ENCODE peak calls at places on chromosomes 5 and 9, in six cellular contexts. One of them, this sample, is unnamed. For H3K36me3, the result is how much of the 10 kb centered on the place peaks cover.

GRCh38 chr9:14180077-14180941 is 133.6 kb downstream of the NFIB start:
- DNase-seq in stomach: peak
- DNase-seq in H1: no peak
- DNase-seq in prostate gland: peak
- DNase-seq in K562: no peak
- DNase-seq in sigmoid colon: peak
- DNase-seq in this sample: no peak

GRCh38 chr5:154849261-154849660 is 1.1 kb downstream of the FAXDC2 start:
- DNase-seq in stomach: no peak
- DNase-seq in H1: no peak
- DNase-seq in prostate gland: no peak
- DNase-seq in K562: no peak
- DNase-seq in sigmoid colon: no peak
- DNase-seq in this sample: no peak

GRCh38 chr5:103000089-103000488 is 119.8 kb downstream of the GIN1 start:
- DNase-seq in stomach: no peak
- DNase-seq in H1: no peak
- DNase-seq in prostate gland: no peak
- DNase-seq in K562: no peak
- DNase-seq in sigmoid colon: no peak
- DNase-seq in this sample: no peak

GRCh38 chr5:141330299-141331080 is at the start of gene PCDHGA1:
- DNase-seq in stomach: no peak
- DNase-seq in H1: no peak
- DNase-seq in prostate gland: no peak
- DNase-seq in K562: peak
- DNase-seq in sigmoid colon: no peak
- DNase-seq in this sample: no peak

GRCh38 chr9:37968228-37968672 is 64.3 kb upstream of the SLC25A51 start:
- DNase-seq in stomach: no peak
- DNase-seq in H1: no peak
- DNase-seq in prostate gland: no peak
- DNase-seq in K562: peak
- DNase-seq in sigmoid colon: no peak
- DNase-seq in this sample: no peak

GRCh38 chr5:124669300-124669648 is 77.2 kb downstream of the ZNF608 start:
- DNase-seq in stomach: no peak
- DNase-seq in H1: no peak
- DNase-seq in prostate gland: no peak
- DNase-seq in K562: no peak
- DNase-seq in sigmoid colon: no peak
- DNase-seq in this sample: no peak

GRCh38 chr5:78600656-78601452 is 47.7 kb downstream of the LHFPL2 start:
- DNase-seq in stomach: no peak
- DNase-seq in H1: no peak
- DNase-seq in prostate gland: no peak
- DNase-seq in K562: no peak
- DNase-seq in sigmoid colon: no peak
- DNase-seq in this sample: no peak

GRCh38 chr5:154228696-154229095 is 38.2 kb downstream of the GALNT10 start:
- DNase-seq in stomach: no peak
- DNase-seq in H1: no peak
- DNase-seq in prostate gland: no peak
- DNase-seq in K562: no peak
- DNase-seq in sigmoid colon: no peak
- DNase-seq in this sample: no peak

GRCh38 chr9:77910216-77910615 is 121.4 kb downstream of the GNAQ start:
- DNase-seq in stomach: no peak
- DNase-seq in H1: no peak
- DNase-seq in prostate gland: no peak
- DNase-seq in K562: no peak
- DNase-seq in sigmoid colon: no peak
- DNase-seq in this sample: no peak

GRCh38 chr9:83219154-83219923 is 156.4 kb upstream of the RASEF start:
- DNase-seq in stomach: peak
- DNase-seq in H1: peak
- DNase-seq in prostate gland: peak
- DNase-seq in K562: no peak
- DNase-seq in sigmoid colon: peak
- DNase-seq in this sample: no peak

GRCh38 chr9:113593682-113594281 is 130.3 kb downstream of the RGS3 start:
- DNase-seq in stomach: peak
- DNase-seq in H1: peak
- DNase-seq in prostate gland: peak
- DNase-seq in K562: peak
- DNase-seq in sigmoid colon: peak
- DNase-seq in this sample: no peak

GRCh38 chr5:132777209-132778069 is at the start of gene SEPTIN8:
- DNase-seq in stomach: peak
- DNase-seq in H1: peak
- DNase-seq in prostate gland: peak
- DNase-seq in K562: peak
- DNase-seq in sigmoid colon: peak
- DNase-seq in this sample: no peak

GRCh38 chr5:105956456-105957177 is 1714.1 kb downstream of the EFNA5 start:
- DNase-seq in stomach: no peak
- DNase-seq in H1: no peak
- DNase-seq in prostate gland: no peak
- DNase-seq in K562: no peak
- DNase-seq in sigmoid colon: no peak
- DNase-seq in this sample: no peak

GRCh38 chr5:60636001-60636400 is 64.0 kb downstream of the DEPDC1B start:
- DNase-seq in stomach: no peak
- DNase-seq in H1: no peak
- DNase-seq in prostate gland: no peak
- DNase-seq in K562: no peak
- DNase-seq in sigmoid colon: no peak
- DNase-seq in this sample: no peak

GRCh38 chr5:35438786-35439185 is 178.9 kb upstream of the SPEF2 start:
- DNase-seq in stomach: no peak
- DNase-seq in H1: no peak
- DNase-seq in prostate gland: no peak
- DNase-seq in K562: no peak
- DNase-seq in sigmoid colon: no peak
- DNase-seq in this sample: no peak

GRCh38 chr5:132396589-132397001 is 27.1 kb downstream of the SLC22A5 start:
- DNase-seq in stomach: no peak
- DNase-seq in H1: no peak
- DNase-seq in prostate gland: no peak
- DNase-seq in K562: no peak
- DNase-seq in sigmoid colon: no peak
- DNase-seq in this sample: no peak

GRCh38 chr5:44695259-44695658 is 113.5 kb upstream of the MRPS30 start:
- DNase-seq in stomach: no peak
- DNase-seq in H1: no peak
- DNase-seq in prostate gland: no peak
- DNase-seq in K562: no peak
- DNase-seq in sigmoid colon: no peak
- DNase-seq in this sample: no peak

DNA sequence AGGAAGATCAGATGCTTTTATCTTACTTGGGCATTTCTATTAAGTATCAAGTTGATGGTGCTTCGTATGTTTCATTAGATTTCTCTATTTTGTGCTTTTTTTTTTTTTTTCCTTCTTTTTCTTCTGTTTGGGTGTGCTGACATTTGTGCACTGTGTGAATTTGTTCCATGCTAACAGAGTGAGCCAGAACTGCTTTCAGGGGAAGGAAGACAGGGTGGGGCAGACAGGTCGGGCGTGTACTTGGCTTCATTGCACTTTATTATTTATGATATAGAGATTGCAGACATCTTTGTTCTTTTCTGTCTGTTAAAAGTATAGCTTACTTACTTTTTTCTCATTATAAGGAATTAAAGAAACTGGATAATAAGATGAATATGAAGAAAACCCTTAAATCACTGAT is 112.2 kb downstream of the FGF18 start:
- DNase-seq in stomach: no peak
- DNase-seq in H1: no peak
- DNase-seq in prostate gland: no peak
- DNase-seq in K562: no peak
- DNase-seq in sigmoid colon: no peak
- DNase-seq in this sample: no peak
- TF ChIP-seq POLR2AphosphoS5 in stomach: no peak
- TF ChIP-seq POLR2AphosphoS5 in H1: no peak
- TF ChIP-seq POLR2AphosphoS5 in prostate gland: no peak
- TF ChIP-seq POLR2AphosphoS5 in K562: no peak
- TF ChIP-seq POLR2AphosphoS5 in sigmoid colon: no peak
- TF ChIP-seq POLR2AphosphoS5 in this sample: no peak

DNA sequence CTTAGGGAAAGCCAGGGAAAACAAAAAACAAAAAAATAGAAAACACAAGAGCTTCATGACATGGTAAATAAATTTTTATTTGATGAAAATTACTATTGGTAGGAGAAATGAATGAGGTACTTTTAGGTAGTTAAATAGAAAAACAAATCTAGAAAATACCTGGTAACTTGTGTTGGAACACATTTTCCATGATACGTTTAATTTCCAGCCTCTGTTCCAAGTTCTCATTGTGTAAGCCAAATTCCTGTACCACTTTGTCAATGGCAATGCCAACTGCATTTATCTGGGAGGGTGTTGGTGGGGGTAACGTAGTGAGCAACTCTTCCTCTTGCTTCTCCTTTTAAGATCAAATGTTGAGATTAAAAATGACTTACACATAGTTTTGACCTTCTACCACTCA is 9.4 kb downstream of the TUT7 start:
- DNase-seq in stomach: no peak
- DNase-seq in H1: no peak
- DNase-seq in prostate gland: no peak
- DNase-seq in K562: no peak
- DNase-seq in sigmoid colon: no peak
- DNase-seq in this sample: no peak
- H3K36me3 ChIP-seq in stomach: under half
- H3K36me3 ChIP-seq in H1: under half
- H3K36me3 ChIP-seq in prostate gland: under half
- H3K36me3 ChIP-seq in K562: half or more
- H3K36me3 ChIP-seq in sigmoid colon: under half
- H3K36me3 ChIP-seq in this sample: half or more

GRCh38 chr5:138574744-138575193 is 432 bp downstream of the HSPA9 start:
- DNase-seq in stomach: no peak
- DNase-seq in H1: no peak
- DNase-seq in prostate gland: no peak
- DNase-seq in K562: no peak
- DNase-seq in sigmoid colon: peak
- DNase-seq in this sample: no peak

GRCh38 chr5:138579517-138579863 is 4.3 kb upstream of the HSPA9 start:
- DNase-seq in stomach: no peak
- DNase-seq in H1: no peak
- DNase-seq in prostate gland: no peak
- DNase-seq in K562: no peak
- DNase-seq in sigmoid colon: no peak
- DNase-seq in this sample: no peak

GRCh38 chr5:138573223-138573622 is 2.0 kb downstream of the HSPA9 start:
- DNase-seq in stomach: no peak
- DNase-seq in H1: no peak
- DNase-seq in prostate gland: no peak
- DNase-seq in K562: no peak
- DNase-seq in sigmoid colon: no peak
- DNase-seq in this sample: no peak

GRCh38 chr5:138573949-138574670 is 1.1 kb downstream of the HSPA9 start:
- DNase-seq in stomach: no peak
- DNase-seq in H1: no peak
- DNase-seq in prostate gland: no peak
- DNase-seq in K562: no peak
- DNase-seq in sigmoid colon: no peak
- DNase-seq in this sample: no peak

DNA sequence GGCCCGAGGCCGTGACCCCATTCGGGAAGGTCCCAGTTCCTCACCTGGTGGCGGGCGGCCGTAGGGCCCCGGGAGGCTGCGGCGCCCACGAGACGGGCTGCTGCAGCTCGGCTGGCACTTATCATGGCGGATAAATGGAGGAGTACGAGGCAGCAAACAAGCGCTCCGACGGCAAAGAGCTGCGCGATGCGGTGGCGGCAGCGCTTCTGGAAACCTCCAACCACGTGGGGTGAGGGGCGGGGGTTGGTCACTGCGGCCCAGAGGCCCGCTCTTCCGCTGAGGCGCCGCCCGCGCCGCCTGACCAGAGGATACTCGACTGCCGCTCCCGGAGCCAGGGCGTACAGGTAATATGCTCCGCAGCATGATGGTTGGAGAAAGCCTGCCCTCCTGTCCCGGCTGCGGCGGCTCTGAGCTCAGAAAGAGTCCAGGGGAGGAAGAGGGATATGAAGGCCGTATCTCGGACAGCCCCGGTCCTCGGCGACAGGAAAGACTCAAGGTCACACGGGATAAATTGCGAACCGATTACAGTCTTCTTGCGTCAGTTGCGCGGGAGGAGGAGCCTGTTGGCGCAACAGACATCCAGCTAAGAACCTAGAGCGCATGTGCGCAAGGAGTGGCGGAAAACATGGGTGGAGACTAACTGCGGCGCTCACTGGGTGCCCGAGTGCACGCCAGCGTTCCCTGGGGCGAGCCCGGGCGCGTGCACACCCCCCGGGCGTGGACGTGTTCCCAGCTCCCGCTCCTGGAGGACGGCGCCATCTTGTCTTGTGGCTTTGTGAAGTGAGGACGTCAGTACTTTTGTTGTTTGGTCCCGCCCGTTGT is at the start of gene HSPA9:
- DNase-seq in stomach: peak
- DNase-seq in H1: peak
- DNase-seq in prostate gland: peak
- DNase-seq in K562: peak
- DNase-seq in sigmoid colon: peak
- DNase-seq in this sample: peak
- TF ChIP-seq POLR2AphosphoS5 in stomach: peak
- TF ChIP-seq POLR2AphosphoS5 in H1: peak
- TF ChIP-seq POLR2AphosphoS5 in prostate gland: peak
- TF ChIP-seq POLR2AphosphoS5 in K562: peak
- TF ChIP-seq POLR2AphosphoS5 in sigmoid colon: peak
- TF ChIP-seq POLR2AphosphoS5 in this sample: peak

GRCh38 chr5:157842185-157842584 is 16.8 kb downstream of the CLINT1 start:
- DNase-seq in stomach: no peak
- DNase-seq in H1: no peak
- DNase-seq in prostate gland: no peak
- DNase-seq in K562: no peak
- DNase-seq in sigmoid colon: no peak
- DNase-seq in this sample: no peak

GRCh38 chr5:157842787-157843186 is 16.2 kb downstream of the CLINT1 start:
- DNase-seq in stomach: no peak
- DNase-seq in H1: no peak
- DNase-seq in prostate gland: no peak
- DNase-seq in K562: no peak
- DNase-seq in sigmoid colon: no peak
- DNase-seq in this sample: no peak

DNA sequence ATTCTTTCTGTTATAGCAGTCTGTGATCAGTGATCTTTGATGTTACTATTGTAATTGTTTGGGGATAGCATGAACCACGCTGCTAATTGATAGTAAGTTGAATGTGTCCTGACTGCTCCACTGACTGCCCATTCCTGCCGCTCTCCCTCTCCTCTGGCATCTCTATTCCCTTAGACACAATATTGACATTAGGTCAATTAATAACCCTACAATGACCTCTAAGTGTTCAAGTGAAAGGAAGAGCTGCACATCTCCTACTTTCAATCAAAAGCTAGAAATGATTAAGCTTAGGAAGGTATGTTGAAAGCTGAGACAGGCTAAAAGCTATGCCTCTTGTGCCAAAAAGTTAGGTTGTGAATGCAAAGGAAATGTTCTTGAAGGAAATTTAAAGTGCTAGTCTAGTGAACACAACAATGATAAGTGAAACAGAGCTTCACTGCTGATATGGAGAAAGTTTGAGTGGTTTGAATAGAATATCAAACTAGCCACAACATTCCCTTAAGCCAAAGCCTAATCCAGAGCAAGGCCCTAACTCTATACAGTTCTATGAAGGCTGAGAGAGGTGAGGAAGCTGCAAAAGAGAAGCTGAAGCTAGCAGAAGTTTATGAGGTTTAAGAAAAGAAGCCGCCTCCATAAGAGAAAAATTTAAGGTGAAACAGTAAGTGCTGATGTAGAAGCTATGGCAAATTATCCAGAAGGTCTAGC is 12.9 kb downstream of the CLINT1 start:
- DNase-seq in stomach: no peak
- DNase-seq in H1: no peak
- DNase-seq in prostate gland: no peak
- DNase-seq in K562: no peak
- DNase-seq in sigmoid colon: no peak
- DNase-seq in this sample: no peak
- H3K36me3 ChIP-seq in stomach: under half
- H3K36me3 ChIP-seq in H1: under half
- H3K36me3 ChIP-seq in prostate gland: under half
- H3K36me3 ChIP-seq in K562: under half
- H3K36me3 ChIP-seq in sigmoid colon: under half
- H3K36me3 ChIP-seq in this sample: half or more

This sample was measured in SK-N-MC.